ENCODE peak calls at places on chromosomes 12 and 14, in nine cellular contexts. Z is HL-60, U is K562, G is A549, T is HCT116, W is SK-N-SH, A is GM23338, Q is HepG2, D is GM12878. M is an unnamed sample.
A peak's percentile ranks its signal among the peaks of the same experiment; 100 is the strongest.

GRCh38 chr14:99790201-99790977 is 2.8 kb upstream of the EML1 start:
- DNase-seq in Z (no peak), U (no peak), G (no peak), T (no peak), W (no peak), A (no peak), Q (no peak), D (no peak), M (no peak)

GRCh38 chr12:109738878-109739665 is 25.4 kb downstream of the FAM222A start:
- DNase-seq in Z (no peak), U (no peak), G (no peak), T (no peak), W (peak; percentile 6), A (no peak), Q (no peak), D (no peak), M (no peak)

GRCh38 chr12:116002890-116003536 is 274.5 kb downstream of the MED13L start:
- DNase-seq in Z (no peak), U (no peak), G (no peak), T (no peak), W (no peak), A (no peak), Q (no peak), D (no peak), M (no peak)

GRCh38 chr12:9118161-9118560 is 2.4 kb upstream of the A2M start:
- DNase-seq in Z (peak; percentile 83), U (no peak), G (no peak), T (no peak), W (no peak), A (no peak), Q (no peak), D (peak; percentile 49), M (no peak)

GRCh38 chr14:35339761-35340406 is 47.7 kb downstream of the PSMA6 start:
- DNase-seq in Z (peak; percentile 90), U (no peak), G (no peak), T (no peak), W (no peak), A (no peak), Q (no peak), D (no peak), M (no peak)

GRCh38 chr12:47547077-47547476 is 158.8 kb downstream of the RPAP3 start:
- DNase-seq in Z (no peak), U (peak; percentile 15), G (no peak), T (no peak), W (no peak), A (peak; percentile 53), Q (no peak), D (no peak), M (no peak)

GRCh38 chr14:48936352-48936751 is 649.8 kb downstream of the RPS29 start:
- DNase-seq in Z (no peak), U (no peak), G (no peak), T (no peak), W (peak; percentile 0), A (no peak), Q (no peak), D (no peak), M (no peak)

GRCh38 chr14:44428239-44428924 is 78.7 kb downstream of the FSCB start:
- DNase-seq in Z (no peak), U (no peak), G (no peak), T (no peak), W (no peak), A (no peak), Q (no peak), D (no peak), M (no peak)

GRCh38 chr12:53300187-53300586 is 692 bp downstream of the MYG1 start:
- DNase-seq in Z (no peak), U (no peak), G (no peak), T (no peak), W (peak; percentile 41), A (peak; percentile 32), Q (no peak), D (no peak), M (no peak)

GRCh38 chr12:31618228-31619025 is 27.5 kb upstream of the DENND5B start:
- DNase-seq in Z (no peak), U (no peak), G (no peak), T (no peak), W (no peak), A (no peak), Q (no peak), D (no peak), M (no peak)

GRCh38 chr12:118103231-118103600 is 595 bp downstream of the VSIG10 start:
- DNase-seq in Z (no peak), U (no peak), G (peak; percentile 26), T (no peak), W (no peak), A (peak; percentile 69), Q (no peak), D (no peak), M (no peak)

GRCh38 chr14:77043984-77044485 is 15.5 kb upstream of the IRF2BPL start:
- DNase-seq in Z (no peak), U (no peak), G (no peak), T (no peak), W (no peak), A (no peak), Q (no peak), D (no peak), M (no peak)

DNA sequence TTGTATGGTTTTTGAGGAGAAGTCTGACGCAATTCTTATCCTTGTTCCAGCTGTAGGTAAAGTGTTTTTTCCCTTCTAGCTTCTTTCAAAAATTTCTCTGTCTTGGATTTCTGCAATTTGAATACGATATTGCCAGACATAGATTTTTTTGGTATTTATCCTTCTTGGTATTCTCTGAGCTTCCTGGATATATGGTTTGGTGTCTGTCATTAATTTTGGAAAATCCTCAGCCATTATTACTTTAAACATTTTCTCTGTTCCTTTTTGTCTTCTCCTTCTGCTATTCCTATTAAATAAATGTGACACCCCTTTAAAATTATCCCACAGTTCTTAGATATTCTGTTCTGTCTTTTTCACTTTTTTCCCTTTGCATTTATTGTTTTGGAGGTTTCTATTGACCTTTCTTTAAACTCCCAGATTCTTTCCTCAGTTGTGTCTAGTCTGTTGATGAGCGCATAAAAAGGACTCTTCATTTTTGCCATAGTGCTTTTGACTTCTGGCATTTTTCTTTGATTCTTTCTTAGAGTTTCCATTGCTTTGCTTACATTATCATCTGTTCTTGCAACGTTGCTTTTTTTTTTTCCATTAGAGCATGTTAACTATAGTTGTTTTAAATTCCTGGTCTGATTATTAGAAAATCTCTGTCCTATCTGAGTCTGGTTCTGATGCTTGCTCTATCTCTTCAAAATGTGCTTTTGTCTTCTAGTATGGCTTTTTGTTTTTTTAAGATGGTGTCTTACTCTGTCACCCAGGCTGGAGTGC is 129.1 kb downstream of the MSRB3 start:
- DNase-seq in Z (no peak), U (no peak), G (no peak), T (no peak), W (no peak), A (no peak), Q (no peak), D (no peak), M (no peak)
- TF ChIP-seq REST in Z (no peak), U (no peak), G (no peak), T (no peak), W (no peak), A (no peak), Q (no peak), D (no peak), M (no peak)

DNA sequence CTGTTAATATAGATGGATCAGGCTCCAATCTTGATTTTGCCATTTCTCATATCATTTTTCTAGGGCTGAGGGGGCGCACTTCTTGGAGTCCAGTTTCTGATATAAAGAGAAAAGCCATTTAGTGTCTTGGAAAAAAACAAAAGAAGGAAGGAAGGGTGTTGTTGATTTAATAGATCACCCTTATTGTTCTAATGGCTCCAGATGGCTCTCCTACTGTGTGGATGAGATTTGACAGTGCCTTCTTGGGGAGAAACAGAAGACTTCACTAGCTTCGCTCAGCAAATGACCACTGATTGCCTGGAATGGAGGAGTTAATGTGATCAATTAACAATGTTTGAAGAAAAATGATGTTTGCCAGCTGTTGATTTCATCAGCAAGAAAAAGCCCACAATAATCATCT is 216.1 kb downstream of the APAF1 start:
- DNase-seq in Z (no peak), U (no peak), G (no peak), T (no peak), W (no peak), A (peak; percentile 23), Q (no peak), D (no peak), M (no peak)
- TF ChIP-seq REST in Z (no peak), U (no peak), G (no peak), T (no peak), W (no peak), A (no peak), Q (no peak), D (no peak), M (no peak)

GRCh38 chr14:94904636-94905035 is 134.7 kb upstream of the GSC start:
- DNase-seq in Z (no peak), U (no peak), G (no peak), T (no peak), W (no peak), A (peak; percentile 10), Q (no peak), D (no peak), M (no peak)

GRCh38 chr14:94907626-94908261 is 137.8 kb upstream of the GSC start:
- DNase-seq in Z (no peak), U (no peak), G (no peak), T (no peak), W (peak; percentile 70), A (peak; percentile 19), Q (no peak), D (no peak), M (no peak)

GRCh38 chr14:94906577-94906976 is 136.7 kb upstream of the GSC start:
- DNase-seq in Z (no peak), U (no peak), G (no peak), T (no peak), W (no peak), A (no peak), Q (no peak), D (no peak), M (no peak)

GRCh38 chr14:94903338-94903737 is 133.4 kb upstream of the GSC start:
- DNase-seq in Z (no peak), U (no peak), G (no peak), T (no peak), W (no peak), A (no peak), Q (no peak), D (no peak), M (no peak)

DNA sequence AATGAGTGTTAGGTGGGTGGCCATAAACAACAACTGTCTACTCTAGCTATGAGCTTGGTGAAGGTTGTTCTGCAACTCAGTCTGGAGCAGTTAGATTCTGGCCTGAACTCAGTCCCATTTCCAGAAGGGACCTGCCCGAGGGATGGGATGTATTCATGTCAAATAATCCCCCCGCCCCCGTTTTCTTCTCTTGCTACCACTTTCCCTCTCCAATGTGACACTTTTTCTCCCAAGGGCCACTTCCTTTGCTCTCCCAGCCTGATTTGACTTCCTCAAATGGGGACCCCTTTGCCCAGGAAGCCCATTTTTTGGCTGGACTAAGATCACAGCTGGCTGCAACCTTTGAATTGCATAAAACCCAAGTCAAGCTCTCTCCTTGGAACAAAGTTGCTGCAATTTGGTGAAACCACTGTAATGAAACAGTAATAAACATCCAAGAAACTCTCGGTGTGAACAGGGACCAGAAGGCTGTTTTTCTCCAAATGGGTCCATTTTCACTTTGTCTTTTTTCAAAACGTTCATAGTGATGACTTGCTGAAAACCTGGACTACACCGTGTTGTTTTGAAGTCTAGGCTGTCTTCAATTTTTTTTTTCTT is 137.2 kb upstream of the GSC start:
- DNase-seq in Z (no peak), U (no peak), G (no peak), T (no peak), W (no peak), A (no peak), Q (no peak), D (no peak), M (no peak)
- TF ChIP-seq REST in Z (no peak), U (no peak), G (no peak), T (no peak), W (no peak), A (no peak), Q (no peak), D (no peak), M (no peak)

GRCh38 chr12:121026274-121027045 is 10.2 kb upstream of the C12orf43 start:
- DNase-seq in Z (peak; percentile 60), U (peak; percentile 38), G (no peak), T (no peak), W (peak; percentile 47), A (peak; percentile 43), Q (peak; percentile 91), D (no peak), M (no peak)
- TF ChIP-seq REST in Z (no peak), U (no peak), G (no peak), T (no peak), W (no peak), A (no peak), Q (no peak), D (no peak), M (no peak)